ENCODE peak calls at places on chromosome 10, in eight cellular contexts. One of them, this sample, is unnamed.

GRCh38 chr10:118595598-118596425 is at the start of gene PRLHR:
- DNase-seq in adrenal gland: peak
- DNase-seq in right lobe of liver: no peak
- DNase-seq in K562: peak
- DNase-seq in tibial artery: no peak
- DNase-seq in upper lobe of right lung: no peak
- DNase-seq in brain microvascular endothelial cell: peak
- DNase-seq in heart left ventricle: no peak
- DNase-seq in this sample: no peak

GRCh38 chr10:77416327-77417135 is 221.1 kb downstream of the KCNMA1 start:
- DNase-seq in upper lobe of right lung: no peak
- DNase-seq in right lobe of liver: no peak
- DNase-seq in heart left ventricle: no peak
- DNase-seq in K562: no peak
- DNase-seq in brain microvascular endothelial cell: peak
- DNase-seq in tibial artery: no peak
- DNase-seq in adrenal gland: no peak
- DNase-seq in this sample: no peak

GRCh38 chr10:30828680-30829079 is 199.1 kb upstream of the LYZL2 start:
- DNase-seq in tibial artery: no peak
- DNase-seq in brain microvascular endothelial cell: peak
- DNase-seq in right lobe of liver: no peak
- DNase-seq in upper lobe of right lung: no peak
- DNase-seq in heart left ventricle: no peak
- DNase-seq in K562: no peak
- DNase-seq in adrenal gland: no peak
- DNase-seq in this sample: peak

GRCh38 chr10:82228701-82229100 is 353.7 kb downstream of the NRG3 start:
- DNase-seq in brain microvascular endothelial cell: no peak
- DNase-seq in heart left ventricle: no peak
- DNase-seq in right lobe of liver: no peak
- DNase-seq in adrenal gland: no peak
- DNase-seq in upper lobe of right lung: no peak
- DNase-seq in K562: no peak
- DNase-seq in tibial artery: no peak
- DNase-seq in this sample: no peak

GRCh38 chr10:73911553-73912004 is 647 bp downstream of the PLAU start:
- DNase-seq in brain microvascular endothelial cell: no peak
- DNase-seq in upper lobe of right lung: no peak
- DNase-seq in right lobe of liver: no peak
- DNase-seq in K562: no peak
- DNase-seq in tibial artery: no peak
- DNase-seq in adrenal gland: no peak
- DNase-seq in heart left ventricle: no peak
- DNase-seq in this sample: no peak

GRCh38 chr10:57948796-57949195 is 318.9 kb downstream of the IPMK start:
- DNase-seq in right lobe of liver: no peak
- DNase-seq in heart left ventricle: no peak
- DNase-seq in brain microvascular endothelial cell: no peak
- DNase-seq in K562: no peak
- DNase-seq in adrenal gland: no peak
- DNase-seq in tibial artery: no peak
- DNase-seq in upper lobe of right lung: no peak
- DNase-seq in this sample: no peak

GRCh38 chr10:68606918-68607317 is 46.8 kb downstream of the TET1 start:
- DNase-seq in adrenal gland: no peak
- DNase-seq in right lobe of liver: no peak
- DNase-seq in brain microvascular endothelial cell: no peak
- DNase-seq in K562: no peak
- DNase-seq in tibial artery: no peak
- DNase-seq in heart left ventricle: no peak
- DNase-seq in upper lobe of right lung: no peak
- DNase-seq in this sample: no peak

GRCh38 chr10:118835682-118836326 is 81.0 kb upstream of the CACUL1 start:
- DNase-seq in brain microvascular endothelial cell: no peak
- DNase-seq in heart left ventricle: no peak
- DNase-seq in upper lobe of right lung: no peak
- DNase-seq in tibial artery: no peak
- DNase-seq in adrenal gland: no peak
- DNase-seq in K562: no peak
- DNase-seq in right lobe of liver: no peak
- DNase-seq in this sample: no peak

GRCh38 chr10:119190353-119190752 is 11.7 kb upstream of the PRDX3 start:
- DNase-seq in brain microvascular endothelial cell: peak
- DNase-seq in adrenal gland: no peak
- DNase-seq in right lobe of liver: no peak
- DNase-seq in tibial artery: no peak
- DNase-seq in heart left ventricle: no peak
- DNase-seq in K562: no peak
- DNase-seq in upper lobe of right lung: no peak
- DNase-seq in this sample: no peak

GRCh38 chr10:45370202-45370955 is 3.6 kb upstream of the ALOX5 start:
- DNase-seq in brain microvascular endothelial cell: no peak
- DNase-seq in upper lobe of right lung: no peak
- DNase-seq in heart left ventricle: no peak
- DNase-seq in right lobe of liver: no peak
- DNase-seq in tibial artery: no peak
- DNase-seq in K562: no peak
- DNase-seq in adrenal gland: no peak
- DNase-seq in this sample: no peak

GRCh38 chr10:2146079-2146478 is 408.8 kb upstream of the ADARB2 start:
- DNase-seq in heart left ventricle: no peak
- DNase-seq in brain microvascular endothelial cell: no peak
- DNase-seq in adrenal gland: no peak
- DNase-seq in K562: no peak
- DNase-seq in upper lobe of right lung: no peak
- DNase-seq in tibial artery: no peak
- DNase-seq in right lobe of liver: no peak
- DNase-seq in this sample: no peak

GRCh38 chr10:50674469-50675254 is 50.9 kb upstream of the SGMS1 start:
- DNase-seq in tibial artery: no peak
- DNase-seq in brain microvascular endothelial cell: no peak
- DNase-seq in upper lobe of right lung: no peak
- DNase-seq in K562: no peak
- DNase-seq in right lobe of liver: no peak
- DNase-seq in heart left ventricle: no peak
- DNase-seq in adrenal gland: no peak
- DNase-seq in this sample: no peak

GRCh38 chr10:35390441-35390840 is 54.1 kb downstream of the CCNY start:
- DNase-seq in adrenal gland: no peak
- DNase-seq in heart left ventricle: no peak
- DNase-seq in K562: no peak
- DNase-seq in upper lobe of right lung: no peak
- DNase-seq in brain microvascular endothelial cell: no peak
- DNase-seq in right lobe of liver: no peak
- DNase-seq in tibial artery: no peak
- DNase-seq in this sample: no peak

GRCh38 chr10:35388682-35389081 is 52.4 kb downstream of the CCNY start:
- DNase-seq in tibial artery: no peak
- DNase-seq in right lobe of liver: no peak
- DNase-seq in heart left ventricle: no peak
- DNase-seq in brain microvascular endothelial cell: no peak
- DNase-seq in upper lobe of right lung: no peak
- DNase-seq in adrenal gland: no peak
- DNase-seq in K562: no peak
- DNase-seq in this sample: no peak

GRCh38 chr10:35388197-35388596 is 51.9 kb downstream of the CCNY start:
- DNase-seq in right lobe of liver: no peak
- DNase-seq in tibial artery: no peak
- DNase-seq in upper lobe of right lung: no peak
- DNase-seq in adrenal gland: no peak
- DNase-seq in K562: no peak
- DNase-seq in heart left ventricle: no peak
- DNase-seq in brain microvascular endothelial cell: no peak
- DNase-seq in this sample: no peak

GRCh38 chr10:35386594-35387174 is 50.4 kb downstream of the CCNY start:
- DNase-seq in tibial artery: no peak
- DNase-seq in upper lobe of right lung: no peak
- DNase-seq in right lobe of liver: no peak
- DNase-seq in adrenal gland: peak
- DNase-seq in brain microvascular endothelial cell: peak
- DNase-seq in K562: no peak
- DNase-seq in heart left ventricle: no peak
- DNase-seq in this sample: no peak

DNA sequence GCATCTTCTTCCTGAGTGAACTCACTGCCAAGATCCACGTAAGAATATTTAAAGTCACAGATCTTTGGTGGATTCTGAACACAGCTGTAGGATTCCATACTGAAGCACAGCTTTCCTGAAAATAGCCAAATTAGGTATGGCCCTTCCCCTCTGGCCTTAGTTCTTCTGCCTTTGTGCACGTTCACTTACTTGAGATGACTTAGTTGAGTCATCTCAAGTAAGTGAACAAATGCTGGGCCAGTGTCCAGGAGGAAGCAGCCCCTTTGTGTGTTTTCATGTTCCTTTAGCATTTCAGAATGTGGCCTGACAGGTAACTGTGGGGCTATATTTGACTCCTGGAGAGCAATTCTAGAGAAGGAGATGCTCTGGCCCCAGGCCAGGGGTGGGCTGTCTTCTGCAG is 51.5 kb downstream of the CCNY start:
- DNase-seq in adrenal gland: no peak
- DNase-seq in upper lobe of right lung: no peak
- DNase-seq in K562: no peak
- DNase-seq in right lobe of liver: no peak
- DNase-seq in heart left ventricle: no peak
- DNase-seq in tibial artery: no peak
- DNase-seq in brain microvascular endothelial cell: peak
- DNase-seq in this sample: no peak
- H3K27ac ChIP-seq in adrenal gland: no peak
- H3K27ac ChIP-seq in upper lobe of right lung: no peak
- H3K27ac ChIP-seq in K562: peak
- H3K27ac ChIP-seq in right lobe of liver: peak
- H3K27ac ChIP-seq in heart left ventricle: peak
- H3K27ac ChIP-seq in tibial artery: no peak
- H3K27ac ChIP-seq in brain microvascular endothelial cell: no peak
- H3K27ac ChIP-seq in this sample: no peak

GRCh38 chr10:120732643-120733313 is 118.4 kb upstream of the WDR11 start:
- DNase-seq in tibial artery: no peak
- DNase-seq in upper lobe of right lung: no peak
- DNase-seq in heart left ventricle: no peak
- DNase-seq in right lobe of liver: no peak
- DNase-seq in brain microvascular endothelial cell: no peak
- DNase-seq in K562: no peak
- DNase-seq in adrenal gland: no peak
- DNase-seq in this sample: no peak
- H3K4me3 ChIP-seq in tibial artery: no peak
- H3K4me3 ChIP-seq in upper lobe of right lung: no peak
- H3K4me3 ChIP-seq in heart left ventricle: no peak
- H3K4me3 ChIP-seq in right lobe of liver: no peak
- H3K4me3 ChIP-seq in brain microvascular endothelial cell: no peak
- H3K4me3 ChIP-seq in K562: no peak
- H3K4me3 ChIP-seq in adrenal gland: no peak
- H3K4me3 ChIP-seq in this sample: no peak

GRCh38 chr10:91080776-91081175 is 139.7 kb upstream of the PCGF5 start:
- DNase-seq in right lobe of liver: no peak
- DNase-seq in brain microvascular endothelial cell: no peak
- DNase-seq in heart left ventricle: no peak
- DNase-seq in upper lobe of right lung: no peak
- DNase-seq in adrenal gland: no peak
- DNase-seq in tibial artery: no peak
- DNase-seq in K562: no peak
- DNase-seq in this sample: no peak

GRCh38 chr10:91077549-91078017 is 142.9 kb upstream of the PCGF5 start:
- DNase-seq in heart left ventricle: peak
- DNase-seq in adrenal gland: peak
- DNase-seq in tibial artery: peak
- DNase-seq in brain microvascular endothelial cell: peak
- DNase-seq in upper lobe of right lung: peak
- DNase-seq in right lobe of liver: peak
- DNase-seq in K562: no peak
- DNase-seq in this sample: peak

GRCh38 chr10:91071786-91072185 is 148.7 kb upstream of the PCGF5 start:
- DNase-seq in heart left ventricle: no peak
- DNase-seq in K562: no peak
- DNase-seq in adrenal gland: no peak
- DNase-seq in brain microvascular endothelial cell: no peak
- DNase-seq in tibial artery: no peak
- DNase-seq in right lobe of liver: no peak
- DNase-seq in upper lobe of right lung: no peak
- DNase-seq in this sample: no peak

GRCh38 chr10:91073301-91073780 is 147.1 kb upstream of the PCGF5 start:
- DNase-seq in heart left ventricle: no peak
- DNase-seq in brain microvascular endothelial cell: no peak
- DNase-seq in adrenal gland: no peak
- DNase-seq in K562: no peak
- DNase-seq in right lobe of liver: no peak
- DNase-seq in tibial artery: no peak
- DNase-seq in upper lobe of right lung: no peak
- DNase-seq in this sample: no peak

DNA sequence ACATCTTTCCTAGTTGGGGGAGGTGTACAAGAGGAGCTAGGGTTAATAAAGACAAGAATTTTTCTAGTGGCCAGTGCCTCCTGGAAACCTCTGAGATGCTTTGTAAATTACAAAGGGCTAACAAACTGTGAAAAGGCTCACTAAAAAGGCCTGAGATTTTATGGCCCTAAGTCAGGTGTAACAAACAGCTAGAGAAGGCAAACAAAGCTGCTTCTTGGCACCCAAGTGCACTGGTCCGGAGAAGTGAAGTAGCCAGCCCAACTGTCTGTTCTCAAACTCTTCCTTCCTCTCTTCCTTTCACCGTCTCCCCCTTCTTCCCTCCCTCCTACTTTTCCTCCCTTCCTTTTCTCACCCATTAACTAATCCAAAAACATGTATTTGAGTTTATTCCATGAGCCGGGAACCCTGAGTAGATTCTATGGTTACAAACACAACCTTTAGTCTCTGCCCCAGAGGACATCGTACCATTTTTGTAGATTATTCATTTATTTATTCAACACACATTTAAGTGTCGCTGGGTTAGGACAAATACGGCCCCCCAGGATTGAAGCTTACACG is 143.4 kb upstream of the PCGF5 start:
- DNase-seq in heart left ventricle: no peak
- DNase-seq in brain microvascular endothelial cell: no peak
- DNase-seq in right lobe of liver: no peak
- DNase-seq in upper lobe of right lung: no peak
- DNase-seq in tibial artery: no peak
- DNase-seq in K562: no peak
- DNase-seq in adrenal gland: no peak
- DNase-seq in this sample: no peak
- H3K27ac ChIP-seq in heart left ventricle: peak
- H3K27ac ChIP-seq in brain microvascular endothelial cell: no peak
- H3K27ac ChIP-seq in right lobe of liver: peak
- H3K27ac ChIP-seq in upper lobe of right lung: peak
- H3K27ac ChIP-seq in tibial artery: peak
- H3K27ac ChIP-seq in K562: no peak
- H3K27ac ChIP-seq in adrenal gland: peak
- H3K27ac ChIP-seq in this sample: peak

GRCh38 chr10:125157473-125157865 is 2.9 kb downstream of the CTBP2 start:
- DNase-seq in right lobe of liver: no peak
- DNase-seq in K562: no peak
- DNase-seq in tibial artery: peak
- DNase-seq in brain microvascular endothelial cell: no peak
- DNase-seq in adrenal gland: no peak
- DNase-seq in upper lobe of right lung: no peak
- DNase-seq in heart left ventricle: no peak
- DNase-seq in this sample: no peak
- H3K4me3 ChIP-seq in right lobe of liver: no peak
- H3K4me3 ChIP-seq in K562: peak
- H3K4me3 ChIP-seq in tibial artery: peak
- H3K4me3 ChIP-seq in brain microvascular endothelial cell: peak
- H3K4me3 ChIP-seq in adrenal gland: no peak
- H3K4me3 ChIP-seq in upper lobe of right lung: peak
- H3K4me3 ChIP-seq in heart left ventricle: peak
- H3K4me3 ChIP-seq in this sample: peak

GRCh38 chr10:86960003-86960862 is 1.8 kb downstream of the SNCG start:
- DNase-seq in heart left ventricle: peak
- DNase-seq in right lobe of liver: peak
- DNase-seq in adrenal gland: peak
- DNase-seq in K562: peak
- DNase-seq in brain microvascular endothelial cell: peak
- DNase-seq in tibial artery: peak
- DNase-seq in upper lobe of right lung: no peak
- DNase-seq in this sample: peak
- H3K27ac ChIP-seq in heart left ventricle: peak
- H3K27ac ChIP-seq in right lobe of liver: no peak
- H3K27ac ChIP-seq in adrenal gland: peak
- H3K27ac ChIP-seq in K562: peak
- H3K27ac ChIP-seq in brain microvascular endothelial cell: no peak
- H3K27ac ChIP-seq in tibial artery: peak
- H3K27ac ChIP-seq in upper lobe of right lung: peak
- H3K27ac ChIP-seq in this sample: peak

This sample was measured in spleen.